ENCODE peak calls at places on chromosomes 12 and 14, in ten cellular contexts. One of them, this sample, is unnamed.

GRCh38 chr12:31004666-31005065 is 69.0 kb upstream of the DDX11 start:
- DNase-seq in pancreas: no peak
- DNase-seq in thoracic aorta: no peak
- DNase-seq in right atrium auricular region: no peak
- DNase-seq in A549: no peak
- DNase-seq in hepatocyte: no peak
- DNase-seq in H1: no peak
- DNase-seq in HepG2: no peak
- DNase-seq in sigmoid colon: peak; percentile 46
- DNase-seq in cardiac muscle cell: no peak
- DNase-seq in this sample: no peak

GRCh38 chr12:56931474-56931978 is 2.7 kb downstream of the SDR9C7 start:
- DNase-seq in pancreas: no peak
- DNase-seq in thoracic aorta: no peak
- DNase-seq in right atrium auricular region: no peak
- DNase-seq in A549: no peak
- DNase-seq in hepatocyte: peak; percentile 64
- DNase-seq in H1: peak; percentile 46
- DNase-seq in HepG2: peak; percentile 27
- DNase-seq in sigmoid colon: no peak
- DNase-seq in cardiac muscle cell: peak; percentile 92
- DNase-seq in this sample: no peak

GRCh38 chr12:110743571-110744093 is 941 bp upstream of the PPP1CC start:
- DNase-seq in pancreas: peak; percentile 41
- DNase-seq in thoracic aorta: no peak
- DNase-seq in right atrium auricular region: peak; percentile 63
- DNase-seq in A549: no peak
- DNase-seq in hepatocyte: peak; percentile 65
- DNase-seq in H1: peak; percentile 53
- DNase-seq in HepG2: no peak
- DNase-seq in sigmoid colon: peak; percentile 79
- DNase-seq in cardiac muscle cell: peak; percentile 56
- DNase-seq in this sample: peak; percentile 50

GRCh38 chr12:105220929-105221290 is 15.1 kb downstream of the APPL2 start:
- DNase-seq in pancreas: no peak
- DNase-seq in thoracic aorta: no peak
- DNase-seq in right atrium auricular region: no peak
- DNase-seq in A549: no peak
- DNase-seq in hepatocyte: peak; percentile 49
- DNase-seq in H1: no peak
- DNase-seq in HepG2: no peak
- DNase-seq in sigmoid colon: no peak
- DNase-seq in cardiac muscle cell: no peak
- DNase-seq in this sample: no peak

GRCh38 chr12:57751432-57751787 is 700 bp downstream of the CDK4 start:
- DNase-seq in pancreas: no peak
- DNase-seq in thoracic aorta: no peak
- DNase-seq in right atrium auricular region: no peak
- DNase-seq in A549: no peak
- DNase-seq in hepatocyte: no peak
- DNase-seq in H1: no peak
- DNase-seq in HepG2: no peak
- DNase-seq in sigmoid colon: peak; percentile 63
- DNase-seq in cardiac muscle cell: no peak
- DNase-seq in this sample: no peak

GRCh38 chr14:96683575-96684289 is 113.5 kb upstream of the VRK1 start:
- DNase-seq in pancreas: no peak
- DNase-seq in thoracic aorta: no peak
- DNase-seq in right atrium auricular region: no peak
- DNase-seq in A549: no peak
- DNase-seq in hepatocyte: no peak
- DNase-seq in H1: no peak
- DNase-seq in HepG2: no peak
- DNase-seq in sigmoid colon: no peak
- DNase-seq in cardiac muscle cell: no peak
- DNase-seq in this sample: no peak

GRCh38 chr12:23631991-23632390 is 317.5 kb downstream of the SOX5 start:
- DNase-seq in pancreas: no peak
- DNase-seq in thoracic aorta: no peak
- DNase-seq in right atrium auricular region: no peak
- DNase-seq in A549: no peak
- DNase-seq in hepatocyte: no peak
- DNase-seq in H1: no peak
- DNase-seq in HepG2: no peak
- DNase-seq in sigmoid colon: no peak
- DNase-seq in cardiac muscle cell: no peak
- DNase-seq in this sample: no peak

GRCh38 chr12:112868459-112869041 is 38.2 kb upstream of the OAS1 start:
- DNase-seq in pancreas: no peak
- DNase-seq in thoracic aorta: no peak
- DNase-seq in right atrium auricular region: no peak
- DNase-seq in A549: no peak
- DNase-seq in hepatocyte: peak; percentile 54
- DNase-seq in H1: peak; percentile 54
- DNase-seq in HepG2: peak; percentile 21
- DNase-seq in sigmoid colon: no peak
- DNase-seq in cardiac muscle cell: no peak
- DNase-seq in this sample: no peak

GRCh38 chr12:111685322-111685810 is 390 bp downstream of the BRAP start:
- DNase-seq in pancreas: no peak
- DNase-seq in thoracic aorta: no peak
- DNase-seq in right atrium auricular region: no peak
- DNase-seq in A549: no peak
- DNase-seq in hepatocyte: peak; percentile 54
- DNase-seq in H1: no peak
- DNase-seq in HepG2: peak; percentile 12
- DNase-seq in sigmoid colon: no peak
- DNase-seq in cardiac muscle cell: no peak
- DNase-seq in this sample: no peak

GRCh38 chr12:76762556-76762955 is 1.4 kb upstream of the ZDHHC17 start:
- DNase-seq in pancreas: no peak
- DNase-seq in thoracic aorta: no peak
- DNase-seq in right atrium auricular region: no peak
- DNase-seq in A549: no peak
- DNase-seq in hepatocyte: peak; percentile 12
- DNase-seq in H1: no peak
- DNase-seq in HepG2: no peak
- DNase-seq in sigmoid colon: no peak
- DNase-seq in cardiac muscle cell: peak; percentile 36
- DNase-seq in this sample: no peak

GRCh38 chr14:95255487-95255886 is 64.2 kb downstream of the CLMN start:
- DNase-seq in pancreas: peak; percentile 70
- DNase-seq in thoracic aorta: no peak
- DNase-seq in right atrium auricular region: no peak
- DNase-seq in A549: peak; percentile 81
- DNase-seq in hepatocyte: peak; percentile 86
- DNase-seq in H1: peak; percentile 76
- DNase-seq in HepG2: no peak
- DNase-seq in sigmoid colon: no peak
- DNase-seq in cardiac muscle cell: peak; percentile 81
- DNase-seq in this sample: peak; percentile 84

GRCh38 chr14:44962573-44963528 is 861 bp downstream of the TOGARAM1 start:
- DNase-seq in pancreas: peak; percentile 50
- DNase-seq in thoracic aorta: peak; percentile 7
- DNase-seq in right atrium auricular region: peak; percentile 68
- DNase-seq in A549: no peak
- DNase-seq in hepatocyte: peak; percentile 72
- DNase-seq in H1: no peak
- DNase-seq in HepG2: no peak
- DNase-seq in sigmoid colon: peak; percentile 87
- DNase-seq in cardiac muscle cell: peak; percentile 70
- DNase-seq in this sample: peak; percentile 47

GRCh38 chr12:23139026-23139425 is 514.1 kb downstream of the ETNK1 start:
- DNase-seq in pancreas: no peak
- DNase-seq in thoracic aorta: no peak
- DNase-seq in right atrium auricular region: no peak
- DNase-seq in A549: no peak
- DNase-seq in hepatocyte: no peak
- DNase-seq in H1: no peak
- DNase-seq in HepG2: no peak
- DNase-seq in sigmoid colon: no peak
- DNase-seq in cardiac muscle cell: no peak
- DNase-seq in this sample: no peak

DNA sequence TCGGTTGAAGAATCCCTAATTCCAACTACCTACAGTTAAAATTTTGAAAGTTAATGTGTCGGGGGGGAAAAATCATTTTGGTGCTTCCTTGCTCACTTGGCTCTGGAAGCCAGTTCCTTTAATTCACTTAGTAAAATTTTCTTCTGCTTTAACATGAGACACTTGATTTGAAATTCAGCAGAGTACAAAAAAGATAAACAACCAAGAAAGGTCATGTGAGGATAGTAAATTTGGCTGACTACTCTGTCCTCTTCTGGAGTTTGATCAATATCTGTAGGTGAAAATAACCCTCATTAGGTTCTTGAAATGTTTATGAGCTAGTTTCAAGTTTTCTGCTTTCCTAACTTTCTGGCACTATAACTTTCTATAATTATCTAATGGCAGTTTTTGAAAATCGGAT is 43.4 kb downstream of the KCNJ8 start:
- DNase-seq in pancreas: no peak
- DNase-seq in thoracic aorta: no peak
- DNase-seq in right atrium auricular region: no peak
- DNase-seq in A549: no peak
- DNase-seq in hepatocyte: no peak
- DNase-seq in H1: no peak
- DNase-seq in HepG2: no peak
- DNase-seq in sigmoid colon: no peak
- DNase-seq in cardiac muscle cell: no peak
- DNase-seq in this sample: no peak
- H3K27ac ChIP-seq in pancreas: no peak overlapping the region
- H3K27ac ChIP-seq in thoracic aorta: no peak overlapping the region
- H3K27ac ChIP-seq in right atrium auricular region: no peak overlapping the region
- H3K27ac ChIP-seq in A549: no peak overlapping the region
- H3K27ac ChIP-seq in hepatocyte: no peak overlapping the region
- H3K27ac ChIP-seq in H1: no peak overlapping the region
- H3K27ac ChIP-seq in HepG2: no peak overlapping the region
- H3K27ac ChIP-seq in sigmoid colon: peak overlapping the region; percentile 44
- H3K27ac ChIP-seq in cardiac muscle cell: no peak overlapping the region
- H3K27ac ChIP-seq in this sample: no peak overlapping the region

DNA sequence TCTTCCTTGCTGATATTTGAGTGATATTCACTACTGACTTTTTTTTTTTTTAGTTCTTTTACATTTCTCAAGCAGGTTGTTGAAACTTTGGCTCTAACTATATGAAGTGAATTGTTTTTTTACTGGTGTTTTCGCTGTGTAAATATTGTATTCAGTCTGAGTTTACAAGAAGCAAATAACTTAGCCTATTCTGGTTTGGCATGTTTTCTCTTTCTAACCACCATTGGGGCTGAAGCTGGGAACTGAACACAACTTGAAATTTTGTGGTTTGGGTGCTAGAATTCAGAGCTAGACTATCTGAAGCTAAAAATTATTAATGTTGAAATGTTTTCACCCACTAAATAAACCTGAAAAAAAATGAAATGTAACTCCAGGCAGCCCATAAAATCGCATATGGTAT is 37.2 kb downstream of the RAD51B start:
- DNase-seq in pancreas: no peak
- DNase-seq in thoracic aorta: no peak
- DNase-seq in right atrium auricular region: no peak
- DNase-seq in A549: no peak
- DNase-seq in hepatocyte: no peak
- DNase-seq in H1: no peak
- DNase-seq in HepG2: no peak
- DNase-seq in sigmoid colon: no peak
- DNase-seq in cardiac muscle cell: peak; percentile 34
- DNase-seq in this sample: no peak
- TF ChIP-seq CTCF in pancreas: no peak
- TF ChIP-seq CTCF in thoracic aorta: no peak
- TF ChIP-seq CTCF in right atrium auricular region: no peak
- TF ChIP-seq CTCF in A549: no peak
- TF ChIP-seq CTCF in hepatocyte: no peak
- TF ChIP-seq CTCF in H1: no peak
- TF ChIP-seq CTCF in HepG2: no peak
- TF ChIP-seq CTCF in sigmoid colon: no peak
- TF ChIP-seq CTCF in cardiac muscle cell: no peak
- TF ChIP-seq CTCF in this sample: no peak

GRCh38 chr14:42123526-42123925 is 516.9 kb downstream of the LRFN5 start:
- DNase-seq in pancreas: no peak
- DNase-seq in thoracic aorta: no peak
- DNase-seq in right atrium auricular region: no peak
- DNase-seq in A549: no peak
- DNase-seq in hepatocyte: no peak
- DNase-seq in H1: no peak
- DNase-seq in HepG2: no peak
- DNase-seq in sigmoid colon: no peak
- DNase-seq in cardiac muscle cell: no peak
- DNase-seq in this sample: no peak
- H3K4me3 ChIP-seq in pancreas: no peak overlapping the region
- H3K4me3 ChIP-seq in thoracic aorta: no peak overlapping the region
- H3K4me3 ChIP-seq in right atrium auricular region: no peak overlapping the region
- H3K4me3 ChIP-seq in A549: no peak overlapping the region
- H3K4me3 ChIP-seq in hepatocyte: no peak overlapping the region
- H3K4me3 ChIP-seq in H1: no peak overlapping the region
- H3K4me3 ChIP-seq in HepG2: no peak overlapping the region
- H3K4me3 ChIP-seq in sigmoid colon: no peak overlapping the region
- H3K4me3 ChIP-seq in cardiac muscle cell: no peak overlapping the region
- H3K4me3 ChIP-seq in this sample: no peak overlapping the region

GRCh38 chr12:122086088-122086487 is 7.5 kb downstream of the MLXIP start:
- DNase-seq in pancreas: no peak
- DNase-seq in thoracic aorta: no peak
- DNase-seq in right atrium auricular region: no peak
- DNase-seq in A549: no peak
- DNase-seq in hepatocyte: no peak
- DNase-seq in H1: no peak
- DNase-seq in HepG2: no peak
- DNase-seq in sigmoid colon: peak; percentile 38
- DNase-seq in cardiac muscle cell: no peak
- DNase-seq in this sample: no peak

GRCh38 chr12:122086641-122087285 is 8.2 kb downstream of the MLXIP start:
- DNase-seq in pancreas: no peak
- DNase-seq in thoracic aorta: no peak
- DNase-seq in right atrium auricular region: no peak
- DNase-seq in A549: no peak
- DNase-seq in hepatocyte: no peak
- DNase-seq in H1: no peak
- DNase-seq in HepG2: no peak
- DNase-seq in sigmoid colon: peak; percentile 66
- DNase-seq in cardiac muscle cell: no peak
- DNase-seq in this sample: no peak

GRCh38 chr12:122087431-122088180 is 9.1 kb downstream of the MLXIP start:
- DNase-seq in pancreas: no peak
- DNase-seq in thoracic aorta: no peak
- DNase-seq in right atrium auricular region: no peak
- DNase-seq in A549: no peak
- DNase-seq in hepatocyte: no peak
- DNase-seq in H1: no peak
- DNase-seq in HepG2: no peak
- DNase-seq in sigmoid colon: peak; percentile 59
- DNase-seq in cardiac muscle cell: no peak
- DNase-seq in this sample: no peak

GRCh38 chr12:122089080-122089479 is 10.5 kb downstream of the MLXIP start:
- DNase-seq in pancreas: no peak
- DNase-seq in thoracic aorta: no peak
- DNase-seq in right atrium auricular region: no peak
- DNase-seq in A549: no peak
- DNase-seq in hepatocyte: no peak
- DNase-seq in H1: no peak
- DNase-seq in HepG2: no peak
- DNase-seq in sigmoid colon: no peak
- DNase-seq in cardiac muscle cell: no peak
- DNase-seq in this sample: no peak

GRCh38 chr12:122088181-122088810 is 9.7 kb downstream of the MLXIP start:
- DNase-seq in pancreas: no peak
- DNase-seq in thoracic aorta: no peak
- DNase-seq in right atrium auricular region: no peak
- DNase-seq in A549: no peak
- DNase-seq in hepatocyte: no peak
- DNase-seq in H1: no peak
- DNase-seq in HepG2: no peak
- DNase-seq in sigmoid colon: no peak
- DNase-seq in cardiac muscle cell: peak; percentile 41
- DNase-seq in this sample: no peak
- H3K27ac ChIP-seq in pancreas: no peak overlapping the region
- H3K27ac ChIP-seq in thoracic aorta: peak overlapping the region; percentile 41
- H3K27ac ChIP-seq in right atrium auricular region: peak overlapping the region; percentile 46
- H3K27ac ChIP-seq in A549: peak overlapping the region; percentile 19
- H3K27ac ChIP-seq in hepatocyte: no peak overlapping the region
- H3K27ac ChIP-seq in H1: no peak overlapping the region
- H3K27ac ChIP-seq in HepG2: no peak overlapping the region
- H3K27ac ChIP-seq in sigmoid colon: peak overlapping the region; percentile 92
- H3K27ac ChIP-seq in cardiac muscle cell: no peak overlapping the region
- H3K27ac ChIP-seq in this sample: peak overlapping the region; percentile 62

This sample was measured in lung.